ENCODE peak calls at places on chromosome 14, in seven cellular contexts. One of them, this sample, is unnamed.

GRCh38 chr14:64855732-64856527 is 23.8 kb downstream of the SPTB start:
- DNase-seq in GM12878: no peak
- DNase-seq in stomach: no peak
- DNase-seq in prostate gland: no peak
- DNase-seq in HCT116: no peak
- DNase-seq in endothelial cell of umbilical vein: no peak
- DNase-seq in GM23338: no peak
- DNase-seq in this sample: no peak

GRCh38 chr14:100159107-100159864 is at the start of gene DEGS2:
- DNase-seq in GM23338: peak
- DNase-seq in stomach: peak
- DNase-seq in HCT116: no peak
- DNase-seq in prostate gland: no peak
- DNase-seq in endothelial cell of umbilical vein: no peak
- DNase-seq in GM12878: no peak
- DNase-seq in this sample: no peak

GRCh38 chr14:103886304-103887169 is 39.2 kb upstream of the PPP1R13B start:
- DNase-seq in GM12878: no peak
- DNase-seq in stomach: no peak
- DNase-seq in GM23338: peak
- DNase-seq in endothelial cell of umbilical vein: no peak
- DNase-seq in HCT116: no peak
- DNase-seq in prostate gland: no peak
- DNase-seq in this sample: no peak

GRCh38 chr14:76514599-76514998 is 138.7 kb downstream of the ESRRB start:
- DNase-seq in GM23338: no peak
- DNase-seq in GM12878: no peak
- DNase-seq in prostate gland: no peak
- DNase-seq in stomach: no peak
- DNase-seq in HCT116: peak
- DNase-seq in endothelial cell of umbilical vein: peak
- DNase-seq in this sample: no peak

GRCh38 chr14:51638071-51638944 is 13.4 kb upstream of the FRMD6 start:
- DNase-seq in GM23338: peak
- DNase-seq in HCT116: no peak
- DNase-seq in stomach: no peak
- DNase-seq in GM12878: no peak
- DNase-seq in endothelial cell of umbilical vein: no peak
- DNase-seq in prostate gland: peak
- DNase-seq in this sample: no peak

GRCh38 chr14:84225243-84225642 is 1304.7 kb upstream of the FLRT2 start:
- DNase-seq in endothelial cell of umbilical vein: no peak
- DNase-seq in prostate gland: no peak
- DNase-seq in GM12878: no peak
- DNase-seq in HCT116: no peak
- DNase-seq in GM23338: no peak
- DNase-seq in stomach: no peak
- DNase-seq in this sample: peak

GRCh38 chr14:58547649-58548048 is 90.1 kb upstream of the DACT1 start:
- DNase-seq in GM12878: no peak
- DNase-seq in prostate gland: no peak
- DNase-seq in HCT116: no peak
- DNase-seq in GM23338: peak
- DNase-seq in stomach: no peak
- DNase-seq in endothelial cell of umbilical vein: no peak
- DNase-seq in this sample: no peak

GRCh38 chr14:99768381-99768780 is 24.8 kb upstream of the EML1 start:
- DNase-seq in endothelial cell of umbilical vein: no peak
- DNase-seq in HCT116: no peak
- DNase-seq in GM23338: no peak
- DNase-seq in GM12878: no peak
- DNase-seq in prostate gland: no peak
- DNase-seq in stomach: no peak
- DNase-seq in this sample: peak

GRCh38 chr14:79600406-79600805 is 610.9 kb downstream of the DIO2 start:
- DNase-seq in prostate gland: no peak
- DNase-seq in HCT116: no peak
- DNase-seq in GM23338: no peak
- DNase-seq in stomach: no peak
- DNase-seq in GM12878: no peak
- DNase-seq in endothelial cell of umbilical vein: no peak
- DNase-seq in this sample: no peak

GRCh38 chr14:71141701-71142374 is 234.6 kb downstream of the PCNX1 start:
- DNase-seq in GM23338: no peak
- DNase-seq in endothelial cell of umbilical vein: no peak
- DNase-seq in HCT116: no peak
- DNase-seq in prostate gland: no peak
- DNase-seq in stomach: no peak
- DNase-seq in GM12878: no peak
- DNase-seq in this sample: no peak

GRCh38 chr14:22900088-22900799 is 17.2 kb downstream of the REM2 start:
- DNase-seq in GM23338: peak
- DNase-seq in HCT116: peak
- DNase-seq in stomach: no peak
- DNase-seq in endothelial cell of umbilical vein: peak
- DNase-seq in GM12878: peak
- DNase-seq in prostate gland: peak
- DNase-seq in this sample: no peak

GRCh38 chr14:81550001-81550642 is 16.5 kb upstream of the SEL1L start:
- DNase-seq in prostate gland: no peak
- DNase-seq in GM23338: no peak
- DNase-seq in HCT116: no peak
- DNase-seq in GM12878: peak
- DNase-seq in stomach: no peak
- DNase-seq in endothelial cell of umbilical vein: no peak
- DNase-seq in this sample: no peak

GRCh38 chr14:66069830-66070541 is 416.2 kb upstream of the CCDC196 start:
- DNase-seq in endothelial cell of umbilical vein: no peak
- DNase-seq in GM23338: no peak
- DNase-seq in HCT116: no peak
- DNase-seq in prostate gland: no peak
- DNase-seq in stomach: no peak
- DNase-seq in GM12878: no peak
- DNase-seq in this sample: no peak

GRCh38 chr14:77126074-77126325 is 15.6 kb downstream of the ZDHHC22 start:
- DNase-seq in prostate gland: no peak
- DNase-seq in GM23338: no peak
- DNase-seq in stomach: no peak
- DNase-seq in GM12878: no peak
- DNase-seq in HCT116: no peak
- DNase-seq in endothelial cell of umbilical vein: no peak
- DNase-seq in this sample: no peak

GRCh38 chr14:28746247-28746646 is 20.3 kb upstream of the FOXG1 start:
- DNase-seq in HCT116: no peak
- DNase-seq in endothelial cell of umbilical vein: no peak
- DNase-seq in GM23338: no peak
- DNase-seq in prostate gland: no peak
- DNase-seq in stomach: no peak
- DNase-seq in GM12878: no peak
- DNase-seq in this sample: no peak

GRCh38 chr14:69039287-69039628 is 60.2 kb upstream of the ACTN1 start:
- DNase-seq in endothelial cell of umbilical vein: peak
- DNase-seq in GM12878: no peak
- DNase-seq in stomach: no peak
- DNase-seq in GM23338: no peak
- DNase-seq in prostate gland: no peak
- DNase-seq in HCT116: peak
- DNase-seq in this sample: no peak

GRCh38 chr14:94795372-94795771 is 25.5 kb upstream of the GSC start:
- DNase-seq in endothelial cell of umbilical vein: no peak
- DNase-seq in prostate gland: no peak
- DNase-seq in HCT116: no peak
- DNase-seq in GM23338: no peak
- DNase-seq in GM12878: no peak
- DNase-seq in stomach: no peak
- DNase-seq in this sample: no peak

GRCh38 chr14:70045715-70046535 is 142.8 kb downstream of the SLC8A3 start:
- DNase-seq in GM12878: no peak
- DNase-seq in prostate gland: peak
- DNase-seq in stomach: peak
- DNase-seq in GM23338: peak
- DNase-seq in endothelial cell of umbilical vein: peak
- DNase-seq in HCT116: peak
- DNase-seq in this sample: peak

DNA sequence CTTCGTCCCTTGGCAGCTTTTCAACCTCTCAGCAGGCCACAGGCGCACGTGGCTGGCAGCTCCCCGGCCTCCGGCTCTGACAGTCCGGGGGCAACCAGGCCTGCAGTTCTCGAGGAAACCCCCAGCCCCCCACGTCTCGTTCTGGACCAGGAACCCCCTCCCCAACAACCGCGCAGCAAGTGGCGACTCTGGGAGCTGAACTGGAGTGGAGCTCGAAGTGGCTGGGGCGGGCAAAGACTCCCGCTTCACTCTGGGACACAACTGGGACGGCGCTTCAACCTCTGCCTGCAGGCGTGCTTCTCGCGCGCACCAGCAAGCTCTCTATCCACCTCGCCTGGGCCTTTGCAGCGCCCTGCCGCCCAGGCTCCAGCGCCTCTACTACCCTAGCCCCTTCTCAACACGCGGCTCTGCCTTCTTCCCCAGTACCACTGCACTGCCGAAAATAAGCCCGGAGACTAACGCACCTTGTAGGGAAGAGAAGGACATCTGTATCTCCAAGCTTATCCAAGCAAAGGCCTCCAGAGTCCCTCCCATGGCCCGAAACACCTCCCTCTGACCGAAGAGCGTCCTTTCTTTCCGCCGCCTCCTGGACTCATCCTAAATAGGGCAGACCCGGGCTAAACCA is 2.4 kb upstream of the NKX2-1 start:
- DNase-seq in HCT116: no peak
- DNase-seq in GM12878: no peak
- DNase-seq in GM23338: peak
- DNase-seq in endothelial cell of umbilical vein: no peak
- DNase-seq in stomach: no peak
- DNase-seq in prostate gland: no peak
- DNase-seq in this sample: no peak
- H3K4me3 ChIP-seq in HCT116: no peak
- H3K4me3 ChIP-seq in GM12878: no peak
- H3K4me3 ChIP-seq in GM23338: peak
- H3K4me3 ChIP-seq in endothelial cell of umbilical vein: no peak
- H3K4me3 ChIP-seq in stomach: no peak
- H3K4me3 ChIP-seq in prostate gland: no peak
- H3K4me3 ChIP-seq in this sample: no peak

DNA sequence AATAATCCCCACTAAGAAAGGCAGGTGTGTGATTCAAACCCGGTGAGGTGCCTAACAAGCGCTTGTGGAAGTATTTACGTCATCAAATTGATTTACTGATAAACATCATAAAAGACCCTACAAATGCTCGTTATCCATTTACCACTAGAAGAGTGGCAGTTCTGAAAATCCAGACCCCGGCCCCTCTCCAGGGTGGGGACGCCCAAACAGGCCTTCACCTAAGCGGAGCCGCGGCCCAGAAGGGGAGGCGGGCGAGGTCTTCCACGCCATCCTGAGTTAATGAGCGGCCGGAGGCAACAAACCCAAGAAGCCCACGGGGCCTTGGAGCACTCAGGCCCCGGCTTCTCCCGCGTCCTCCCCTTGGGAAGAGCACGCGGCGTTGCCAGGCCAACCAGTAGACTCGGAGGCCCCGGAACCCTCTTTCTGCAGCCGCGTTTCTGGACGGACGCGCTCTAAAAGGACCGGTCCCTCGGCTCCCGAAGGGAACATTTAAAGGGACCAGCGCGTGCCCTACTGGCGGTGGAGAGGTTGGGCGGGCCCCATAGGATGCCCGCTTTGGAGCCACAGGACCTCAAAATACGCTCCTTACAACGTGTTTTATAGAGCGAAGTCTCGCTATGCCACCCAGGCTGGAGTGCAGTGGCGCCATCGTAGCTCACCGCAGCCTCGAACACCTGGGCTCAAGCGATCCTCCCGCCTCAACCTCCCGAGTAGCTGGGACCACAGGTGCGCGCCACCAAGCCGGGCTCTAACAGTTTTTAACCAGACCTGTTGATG is 3.5 kb downstream of the PTPN21 start:
- DNase-seq in prostate gland: peak
- DNase-seq in GM23338: peak
- DNase-seq in HCT116: peak
- DNase-seq in GM12878: no peak
- DNase-seq in endothelial cell of umbilical vein: peak
- DNase-seq in stomach: peak
- DNase-seq in this sample: peak
- TF ChIP-seq CTCF in prostate gland: peak
- TF ChIP-seq CTCF in GM23338: peak
- TF ChIP-seq CTCF in HCT116: no peak
- TF ChIP-seq CTCF in GM12878: no peak
- TF ChIP-seq CTCF in endothelial cell of umbilical vein: peak
- TF ChIP-seq CTCF in stomach: peak
- TF ChIP-seq CTCF in this sample: no peak

DNA sequence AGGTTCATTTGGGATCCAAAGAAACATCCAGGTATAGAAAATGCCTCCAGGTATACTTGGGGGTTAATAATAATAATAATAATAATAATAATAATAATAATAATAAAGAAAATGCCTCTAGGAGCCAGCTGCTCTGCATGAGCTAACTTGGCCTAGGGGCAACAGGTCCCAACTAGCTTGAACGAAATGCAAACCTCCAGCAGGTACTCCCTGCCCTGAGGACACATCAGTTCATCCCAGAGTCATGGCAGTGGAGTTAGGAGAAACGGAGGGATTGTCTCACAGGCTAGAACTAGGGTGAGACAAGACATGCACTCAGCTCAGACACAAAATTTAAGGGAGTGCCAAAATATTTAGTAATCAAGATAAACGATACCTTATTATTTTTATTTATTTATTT is 12.5 kb upstream of the TMEM229B start:
- DNase-seq in prostate gland: no peak
- DNase-seq in GM12878: no peak
- DNase-seq in stomach: no peak
- DNase-seq in HCT116: no peak
- DNase-seq in endothelial cell of umbilical vein: no peak
- DNase-seq in GM23338: no peak
- DNase-seq in this sample: no peak
- TF ChIP-seq POLR2AphosphoS5 in prostate gland: no peak
- TF ChIP-seq POLR2AphosphoS5 in GM12878: no peak
- TF ChIP-seq POLR2AphosphoS5 in stomach: no peak
- TF ChIP-seq POLR2AphosphoS5 in HCT116: no peak
- TF ChIP-seq POLR2AphosphoS5 in endothelial cell of umbilical vein: no peak
- TF ChIP-seq POLR2AphosphoS5 in GM23338: no peak
- TF ChIP-seq POLR2AphosphoS5 in this sample: no peak

GRCh38 chr14:75231320-75231719 is 47.3 kb upstream of the FOS start:
- DNase-seq in stomach: no peak
- DNase-seq in endothelial cell of umbilical vein: no peak
- DNase-seq in GM23338: no peak
- DNase-seq in GM12878: no peak
- DNase-seq in HCT116: no peak
- DNase-seq in prostate gland: no peak
- DNase-seq in this sample: no peak

GRCh38 chr14:75226755-75227544 is 50.5 kb upstream of the TMED10 start:
- DNase-seq in prostate gland: no peak
- DNase-seq in GM23338: no peak
- DNase-seq in stomach: peak
- DNase-seq in GM12878: no peak
- DNase-seq in endothelial cell of umbilical vein: no peak
- DNase-seq in HCT116: no peak
- DNase-seq in this sample: no peak

GRCh38 chr14:75232597-75232996 is 46.0 kb upstream of the FOS start:
- DNase-seq in stomach: no peak
- DNase-seq in endothelial cell of umbilical vein: no peak
- DNase-seq in prostate gland: no peak
- DNase-seq in GM12878: no peak
- DNase-seq in HCT116: no peak
- DNase-seq in GM23338: no peak
- DNase-seq in this sample: no peak

GRCh38 chr14:75229923-75230792 is 48.5 kb upstream of the FOS start:
- DNase-seq in stomach: peak
- DNase-seq in GM12878: peak
- DNase-seq in endothelial cell of umbilical vein: peak
- DNase-seq in GM23338: peak
- DNase-seq in HCT116: peak
- DNase-seq in prostate gland: no peak
- DNase-seq in this sample: no peak

GRCh38 chr14:75229576-75229922 is 49.1 kb upstream of the FOS start:
- DNase-seq in stomach: peak
- DNase-seq in prostate gland: no peak
- DNase-seq in endothelial cell of umbilical vein: no peak
- DNase-seq in HCT116: no peak
- DNase-seq in GM23338: no peak
- DNase-seq in GM12878: no peak
- DNase-seq in this sample: no peak
- H3K4me3 ChIP-seq in stomach: no peak
- H3K4me3 ChIP-seq in prostate gland: no peak
- H3K4me3 ChIP-seq in endothelial cell of umbilical vein: no peak
- H3K4me3 ChIP-seq in HCT116: no peak
- H3K4me3 ChIP-seq in GM23338: no peak
- H3K4me3 ChIP-seq in GM12878: no peak
- H3K4me3 ChIP-seq in this sample: no peak

This sample was measured in sigmoid colon.